ENCODE peak calls at places on chromosomes 4 and X, in five cellular contexts. V is fibroblast of lung, F is ascending aorta, U is testis, C is transverse colon. T is an unnamed sample.

GRCh38 chr4:83771113-83771705 is 235.3 kb downstream of the GPAT3 start:
- DNase-seq in V (peak; percentile 43), F (no peak), C (peak; percentile 7), U (peak; percentile 65), T (peak; percentile 87)

GRCh38 chrX:1465261-1466231 is 12.8 kb upstream of the ASMTL start:
- DNase-seq in F (no peak), V (no peak), C (no peak), U (no peak), T (no peak)

GRCh38 chr4:22072726-22073125 is 124.2 kb upstream of the KCNIP4 start:
- DNase-seq in V (no peak), F (no peak), C (no peak), U (no peak), T (no peak)

GRCh38 chrX:114584434-114584943 is 603 bp downstream of the HTR2C start:
- DNase-seq in C (no peak), V (no peak), U (no peak), F (no peak), T (peak; percentile 86)

GRCh38 chrX:69093960-69094935 is 71.0 kb downstream of the PJA1 start:
- DNase-seq in C (peak; percentile 24), U (peak; percentile 63), F (no peak), V (peak; percentile 44), T (peak; percentile 82)

GRCh38 chr4:793109-793861 is 32.6 kb downstream of the CPLX1 start:
- DNase-seq in V (no peak), F (no peak), C (no peak), U (no peak), T (no peak)

GRCh38 chr4:23903859-23904438 is 14.1 kb upstream of the PPARGC1A start:
- DNase-seq in V (no peak), C (no peak), F (no peak), U (no peak), T (no peak)

GRCh38 chrX:133913009-133913408 is 72.4 kb downstream of the GPC3 start:
- DNase-seq in V (no peak), C (no peak), F (no peak), U (no peak), T (no peak)

GRCh38 chrX:136452614-136453013 is 35.1 kb upstream of the BRS3 start:
- DNase-seq in C (no peak), V (no peak), F (no peak), U (no peak), T (no peak)

GRCh38 chr4:5470318-5470889 is 238.0 kb downstream of the EVC2 start:
- DNase-seq in V (peak; percentile 9), C (no peak), U (no peak), F (no peak), T (peak; percentile 36)

GRCh38 chr4:15855804-15856475 is 77.8 kb downstream of the CD38 start:
- DNase-seq in V (no peak), F (no peak), U (peak; percentile 67), C (no peak), T (no peak)

GRCh38 chr4:107719211-107719926 is 665 bp downstream of the PAPSS1 start:
- DNase-seq in U (no peak), F (no peak), V (peak; percentile 68), C (no peak), T (peak; percentile 86)

GRCh38 chr4:98510757-98511517 is 147.5 kb downstream of the TSPAN5 start:
- DNase-seq in U (no peak), C (no peak), V (peak; percentile 94), F (no peak), T (no peak)

GRCh38 chr4:25500626-25501318 is 123.7 kb downstream of the ANAPC4 start:
- DNase-seq in F (no peak), C (no peak), V (no peak), U (no peak), T (no peak)

GRCh38 chrX:27679281-27679680 is 89.1 kb downstream of the DCAF8L2 start:
- DNase-seq in C (no peak), U (no peak), V (peak; percentile 74), F (no peak), T (no peak)

GRCh38 chr4:8400641-8401325 is 39.7 kb downstream of the ACOX3 start:
- DNase-seq in V (no peak), U (no peak), F (no peak), C (no peak), T (no peak)

GRCh38 chr4:14379148-14379547 is 623.1 kb upstream of the CPEB2 start:
- DNase-seq in V (peak; percentile 2), C (no peak), F (no peak), U (no peak), T (no peak)

GRCh38 chrX:74420194-74421035 is 878 bp upstream of the SLC16A2 start:
- DNase-seq in U (peak; percentile 49), F (peak; percentile 24), V (peak; percentile 70), C (peak; percentile 57), T (peak; percentile 90)

GRCh38 chrX:2708016-2708415 is 16.9 kb downstream of the CD99 start:
- DNase-seq in F (no peak), V (no peak), U (no peak), C (no peak), T (peak; percentile 59)

GRCh38 chr4:109665783-109666455 is 37.3 kb downstream of the CASP6 start:
- DNase-seq in C (no peak), U (no peak), F (no peak), V (no peak), T (no peak)

GRCh38 chr4:153420361-153420760 is 45.8 kb upstream of the TMEM131L start:
- DNase-seq in F (no peak), V (peak; percentile 54), U (no peak), C (no peak), T (no peak)

GRCh38 chr4:153418581-153418980 is 47.6 kb upstream of the TMEM131L start:
- DNase-seq in C (no peak), V (no peak), U (no peak), F (no peak), T (no peak)

GRCh38 chr4:153419029-153419428 is 47.1 kb upstream of the TMEM131L start:
- DNase-seq in C (no peak), V (no peak), F (no peak), U (no peak), T (no peak)

GRCh38 chr4:153419673-153420278 is 46.4 kb upstream of the TMEM131L start:
- DNase-seq in C (no peak), U (no peak), V (no peak), F (no peak), T (no peak)

GRCh38 chr4:153418114-153418513 is 48.0 kb upstream of the TMEM131L start:
- DNase-seq in C (no peak), U (no peak), V (peak; percentile 32), F (no peak), T (no peak)
- H3K27ac ChIP-seq in C (no peak overlapping the region), U (no peak overlapping the region), V (no peak overlapping the region), F (no peak overlapping the region), T (peak overlapping the region; percentile 77)

GRCh38 chr4:38174811-38175210 is 214.6 kb downstream of the PTTG2 start:
- DNase-seq in V (peak; percentile 39), F (no peak), U (no peak), C (no peak), T (no peak)
- H3K4me1 ChIP-seq in V (peaks cover under 1% of the 10 kb centered on the region), F (peaks cover under 1% of the 10 kb centered on the region), U (peaks cover 1% of the 10 kb centered on the region), C (peaks cover 2% of the 10 kb centered on the region), T (no peaks in the 10 kb centered on the region)

GRCh38 chr4:186551849-186552248 is 3.5 kb downstream of the MTNR1A start:
- DNase-seq in C (no peak), V (no peak), F (no peak), U (no peak), T (no peak)

GRCh38 chr4:186554890-186555827 is at the start of gene MTNR1A:
- DNase-seq in V (peak; percentile 17), U (peak; percentile 40), F (no peak), C (peak; percentile 63), T (peak; percentile 84)

GRCh38 chr4:186553717-186554116 is 1.6 kb downstream of the MTNR1A start:
- DNase-seq in C (peak; percentile 57), U (no peak), V (no peak), F (no peak), T (peak; percentile 63)

GRCh38 chr4:186557061-186557460 is 1.7 kb upstream of the MTNR1A start:
- DNase-seq in F (no peak), C (no peak), V (no peak), U (no peak), T (peak; percentile 24)

DNA sequence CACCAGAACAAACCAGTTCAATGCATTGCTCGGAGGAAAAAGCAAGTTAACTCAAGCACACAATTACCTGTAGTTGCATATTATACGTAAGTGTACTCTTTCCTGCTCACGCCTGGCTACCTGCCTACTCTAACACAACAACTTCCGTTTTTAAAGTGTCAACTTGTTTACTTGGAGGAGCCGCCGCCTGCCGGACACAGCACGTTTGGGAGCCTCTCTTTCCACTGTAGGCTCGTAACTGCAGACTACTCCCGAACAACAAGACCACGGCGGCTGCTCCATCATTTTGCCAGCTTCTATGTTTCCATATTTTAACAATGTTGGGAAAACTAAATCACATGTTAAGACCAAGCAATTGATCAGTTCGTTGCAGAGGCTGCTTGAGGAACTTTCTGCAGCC is 882 bp downstream of the MTNR1A start:
- DNase-seq in U (peak; percentile 64), V (peak; percentile 23), F (no peak), C (peak; percentile 82), T (peak; percentile 85)
- TF ChIP-seq CTCF in U (peak; percentile 14), V (peak; percentile 8), F (no peak), C (peak; percentile 29), T (peak; percentile 73)

GRCh38 chrX:118156953-118157608 is 40.5 kb upstream of the KLHL13 start:
- DNase-seq in F (no peak), V (no peak), U (no peak), C (no peak), T (no peak)
- H3K27ac ChIP-seq in F (no peak overlapping the region), V (no peak overlapping the region), U (no peak overlapping the region), C (peak overlapping the region; percentile 37), T (no peak overlapping the region)

GRCh38 chr4:74114234-74114633 is 15.2 kb upstream of the CXCL2 start:
- DNase-seq in U (no peak), F (no peak), C (no peak), V (peak; percentile 87), T (no peak)
- H3K4me1 ChIP-seq in U (peaks cover 5% of the 10 kb centered on the region), F (peaks cover 10% of the 10 kb centered on the region), C (peaks cover 10% of the 10 kb centered on the region), V (peaks cover 26% of the 10 kb centered on the region), T (no peaks in the 10 kb centered on the region)

DNA sequence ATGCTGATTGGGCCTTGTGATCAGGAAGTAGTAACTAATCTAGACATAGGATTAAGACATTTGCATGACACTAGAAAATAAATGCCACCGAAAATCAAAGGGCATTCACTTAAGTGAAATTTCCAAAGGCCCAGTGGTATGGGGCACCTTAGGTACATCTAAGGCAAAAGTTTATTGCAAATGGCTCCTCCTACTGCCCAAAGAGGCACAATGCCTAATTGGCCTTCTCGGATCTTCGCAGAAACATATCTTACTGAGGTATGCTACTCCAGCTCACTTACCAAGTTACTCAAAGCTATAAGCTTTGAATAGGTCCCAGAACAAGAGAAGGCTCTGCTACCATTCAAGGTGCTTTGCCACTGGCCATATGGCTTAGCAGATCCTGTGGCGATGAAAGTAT is 174.8 kb upstream of the CXCL13 start:
- DNase-seq in C (no peak), F (no peak), U (no peak), V (no peak), T (peak; percentile 57)
- TF ChIP-seq CTCF in C (no peak), F (no peak), U (no peak), V (no peak), T (peak; percentile 69)

GRCh38 chrX:110044531-110045249 is 41.8 kb downstream of the TMEM164 start:
- DNase-seq in C (no peak), V (no peak), U (no peak), F (no peak), T (no peak)
- H3K27ac ChIP-seq in C (no peak overlapping the region), V (no peak overlapping the region), U (no peak overlapping the region), F (no peak overlapping the region), T (no peak overlapping the region)

T was measured in endodermal cell.